ENCODE peak calls at places on chromosomes 16 and 17, in four cellular contexts. One of them, this sample, is unnamed. For H3K4me1, the result is how much of the 10 kb centered on the place peaks cover.

GRCh38 chr17:42392664-42393415 is 4.6 kb upstream of the STAT3 start:
- DNase-seq in K562: no peak
- DNase-seq in endodermal cell: no peak
- DNase-seq in BE2C: no peak
- DNase-seq in this sample: no peak

GRCh38 chr16:74650966-74651567 is 15.6 kb downstream of the RFWD3 start:
- DNase-seq in K562: no peak
- DNase-seq in endodermal cell: no peak
- DNase-seq in BE2C: peak
- DNase-seq in this sample: peak

GRCh38 chr17:28716740-28717577 is 709 bp downstream of the RAB34 start:
- DNase-seq in K562: no peak
- DNase-seq in endodermal cell: peak
- DNase-seq in BE2C: no peak
- DNase-seq in this sample: peak

GRCh38 chr17:17774009-17774881 is 62.5 kb downstream of the SREBF1 start:
- DNase-seq in K562: no peak
- DNase-seq in endodermal cell: no peak
- DNase-seq in BE2C: no peak
- DNase-seq in this sample: no peak

GRCh38 chr16:65909310-65910050 is 457.0 kb upstream of the CDH5 start:
- DNase-seq in K562: no peak
- DNase-seq in endodermal cell: no peak
- DNase-seq in BE2C: no peak
- DNase-seq in this sample: peak

GRCh38 chr17:20153231-20153630 is 144.1 kb downstream of the SPECC1 start:
- DNase-seq in K562: no peak
- DNase-seq in endodermal cell: no peak
- DNase-seq in BE2C: no peak
- DNase-seq in this sample: no peak

GRCh38 chr16:4682616-4683254 is 10.6 kb upstream of the NUDT16L1 start:
- DNase-seq in K562: peak
- DNase-seq in endodermal cell: peak
- DNase-seq in BE2C: peak
- DNase-seq in this sample: peak

GRCh38 chr17:81309859-81310839 is 15.0 kb upstream of the SLC38A10 start:
- DNase-seq in K562: peak
- DNase-seq in endodermal cell: no peak
- DNase-seq in BE2C: peak
- DNase-seq in this sample: no peak

GRCh38 chr17:16516594-16517018 is 24.6 kb upstream of the LRRC75A start:
- DNase-seq in K562: peak
- DNase-seq in endodermal cell: peak
- DNase-seq in BE2C: peak
- DNase-seq in this sample: peak

GRCh38 chr17:76529643-76530488 is 7.6 kb downstream of the CYGB start:
- DNase-seq in K562: peak
- DNase-seq in endodermal cell: peak
- DNase-seq in BE2C: peak
- DNase-seq in this sample: peak

GRCh38 chr17:43720311-43721060 is 38.1 kb downstream of the SOST start:
- DNase-seq in K562: peak
- DNase-seq in endodermal cell: peak
- DNase-seq in BE2C: peak
- DNase-seq in this sample: peak
- H3K4me1 ChIP-seq in K562: under half
- H3K4me1 ChIP-seq in endodermal cell: under half
- H3K4me1 ChIP-seq in BE2C: under half
- H3K4me1 ChIP-seq in this sample: under half

DNA sequence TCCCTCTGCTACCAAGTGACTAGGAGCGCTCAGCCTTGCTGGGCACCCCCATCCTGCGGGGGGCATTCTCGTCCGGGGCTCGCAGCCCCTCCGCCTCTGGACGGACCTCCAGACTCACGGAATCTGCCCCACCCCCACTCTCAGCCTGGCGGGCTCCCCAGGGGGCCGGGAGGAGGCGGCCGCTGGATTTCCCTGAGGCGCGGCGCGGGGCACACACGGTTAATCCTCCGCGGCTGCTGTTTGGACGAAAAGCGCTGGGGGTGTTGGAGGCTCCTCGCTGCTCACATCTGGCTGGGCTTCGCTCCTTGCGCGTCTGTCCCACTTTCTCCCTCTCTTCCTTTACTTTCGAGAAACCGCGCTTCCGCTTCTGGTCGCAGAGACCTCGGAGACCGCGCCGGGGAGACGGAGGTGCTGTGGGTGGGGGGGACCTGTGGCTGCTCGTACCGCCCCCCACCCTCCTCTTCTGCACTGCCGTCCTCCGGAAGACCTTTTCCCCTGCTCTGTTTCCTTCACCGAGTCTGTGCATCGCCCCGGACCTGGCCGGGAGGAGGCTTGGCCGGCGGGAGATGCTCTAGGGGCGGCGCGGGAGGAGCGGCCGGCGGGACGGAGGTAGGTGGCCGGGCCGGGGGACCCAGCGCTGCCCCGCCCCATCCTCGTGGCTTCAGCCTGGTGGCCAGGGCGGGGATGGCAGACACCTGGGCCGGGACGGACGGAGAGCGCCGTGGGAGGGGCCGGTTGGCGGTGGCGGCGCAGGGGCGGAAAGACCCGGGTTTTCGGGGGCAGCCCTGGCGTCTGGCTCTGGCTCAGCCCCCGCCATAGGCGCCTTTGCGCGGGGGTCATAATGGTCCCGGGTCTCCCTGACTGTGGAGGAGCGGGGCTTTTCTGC is at the start of gene C1QTNF1:
- DNase-seq in K562: no peak
- DNase-seq in endodermal cell: peak
- DNase-seq in BE2C: peak
- DNase-seq in this sample: peak
- TF ChIP-seq CTCF in K562: no peak
- TF ChIP-seq CTCF in endodermal cell: peak
- TF ChIP-seq CTCF in BE2C: no peak
- TF ChIP-seq CTCF in this sample: peak

GRCh38 chr17:78144736-78145641 is 1.2 kb upstream of the C17orf99 start:
- DNase-seq in K562: no peak
- DNase-seq in endodermal cell: peak
- DNase-seq in BE2C: peak
- DNase-seq in this sample: no peak
- H3K4me1 ChIP-seq in K562: half or more
- H3K4me1 ChIP-seq in endodermal cell: under half
- H3K4me1 ChIP-seq in BE2C: under half
- H3K4me1 ChIP-seq in this sample: under half

DNA sequence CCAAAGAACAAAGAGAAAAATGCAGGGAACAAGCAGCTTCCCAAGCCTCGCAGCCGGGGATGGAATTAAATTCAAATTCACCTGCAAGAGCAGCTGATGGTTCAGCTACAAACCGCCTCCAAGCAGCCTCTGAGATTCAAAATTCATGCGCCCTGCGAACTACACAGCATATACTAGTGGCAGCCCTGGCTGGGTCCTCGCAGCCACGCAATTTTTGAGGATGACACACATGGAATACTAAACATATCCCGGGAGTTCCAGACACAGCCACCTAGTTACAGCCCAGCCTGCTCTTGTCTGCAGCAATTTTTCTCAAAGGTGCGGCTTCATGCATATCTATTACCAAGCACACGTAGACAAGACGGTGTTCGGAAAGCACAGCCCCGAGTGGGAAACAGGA is 35.9 kb upstream of the KIFC3 start:
- DNase-seq in K562: no peak
- DNase-seq in endodermal cell: no peak
- DNase-seq in BE2C: no peak
- DNase-seq in this sample: no peak
- TF ChIP-seq CTCF in K562: no peak
- TF ChIP-seq CTCF in endodermal cell: no peak
- TF ChIP-seq CTCF in BE2C: no peak
- TF ChIP-seq CTCF in this sample: no peak

GRCh38 chr17:63537991-63538692 is 12.1 kb upstream of the DCAF7 start:
- DNase-seq in K562: no peak
- DNase-seq in endodermal cell: peak
- DNase-seq in BE2C: peak
- DNase-seq in this sample: peak

GRCh38 chr17:63537001-63537400 is 13.3 kb upstream of the DCAF7 start:
- DNase-seq in K562: no peak
- DNase-seq in endodermal cell: no peak
- DNase-seq in BE2C: no peak
- DNase-seq in this sample: no peak

GRCh38 chr17:63540581-63540980 is 9.7 kb upstream of the DCAF7 start:
- DNase-seq in K562: no peak
- DNase-seq in endodermal cell: peak
- DNase-seq in BE2C: no peak
- DNase-seq in this sample: no peak

GRCh38 chr17:63542218-63542545 is 8.1 kb upstream of the DCAF7 start:
- DNase-seq in K562: no peak
- DNase-seq in endodermal cell: peak
- DNase-seq in BE2C: no peak
- DNase-seq in this sample: no peak

GRCh38 chr17:63538693-63539595 is 11.3 kb upstream of the DCAF7 start:
- DNase-seq in K562: no peak
- DNase-seq in endodermal cell: peak
- DNase-seq in BE2C: no peak
- DNase-seq in this sample: no peak
- H3K4me1 ChIP-seq in K562: under half
- H3K4me1 ChIP-seq in endodermal cell: under half
- H3K4me1 ChIP-seq in BE2C: under half
- H3K4me1 ChIP-seq in this sample: under half

GRCh38 chr16:81497690-81498089 is 53.1 kb downstream of the CMIP start:
- DNase-seq in K562: no peak
- DNase-seq in endodermal cell: no peak
- DNase-seq in BE2C: no peak
- DNase-seq in this sample: no peak
- TF ChIP-seq CTCF in K562: no peak
- TF ChIP-seq CTCF in endodermal cell: peak
- TF ChIP-seq CTCF in BE2C: no peak
- TF ChIP-seq CTCF in this sample: no peak

GRCh38 chr16:85563031-85563430 is 50.1 kb upstream of the GSE1 start:
- DNase-seq in K562: no peak
- DNase-seq in endodermal cell: no peak
- DNase-seq in BE2C: no peak
- DNase-seq in this sample: no peak
- H3K4me1 ChIP-seq in K562: half or more
- H3K4me1 ChIP-seq in endodermal cell: under half
- H3K4me1 ChIP-seq in BE2C: under half
- H3K4me1 ChIP-seq in this sample: half or more